ENCODE peak calls at places on chromosome 21, in four cellular contexts. N is A549, W is BJ, V is astrocyte of the spinal cord. O is an unnamed sample.

GRCh38 chr21:38798481-38798882 is 7.2 kb upstream of the ETS2 start:
- DNase-seq in N (peak; percentile 92), W (no peak), V (peak; percentile 70), O (no peak)

GRCh38 chr21:34204481-34205439 is 131.4 kb downstream of the MRPS6 start:
- DNase-seq in N (no peak), W (no peak), V (peak; percentile 35), O (no peak)

GRCh38 chr21:25561668-25562641 is 45.3 kb downstream of the MRPL39 start:
- DNase-seq in N (peak; percentile 2), W (peak; percentile 11), V (peak; percentile 87), O (no peak)

GRCh38 chr21:42388740-42389448 is 7.0 kb downstream of the TMPRSS3 start:
- DNase-seq in N (no peak), W (no peak), V (no peak), O (no peak)

GRCh38 chr21:15967661-15968060 is 237.9 kb downstream of the USP25 start:
- DNase-seq in N (no peak), W (no peak), V (peak; percentile 64), O (no peak)

GRCh38 chr21:34988625-34989024 is 60.5 kb downstream of the RUNX1 start:
- DNase-seq in N (no peak), W (no peak), V (no peak), O (no peak)

GRCh38 chr21:43812957-43813730 is 23.8 kb downstream of the RRP1 start:
- DNase-seq in N (no peak), W (no peak), V (no peak), O (no peak)

GRCh38 chr21:35050348-35051286 is 1.5 kb upstream of the RUNX1 start:
- DNase-seq in N (no peak), W (no peak), V (no peak), O (no peak)

GRCh38 chr21:42298657-42299056 is 16.6 kb downstream of the TFF3 start:
- DNase-seq in N (no peak), W (no peak), V (no peak), O (no peak)

GRCh38 chr21:33541105-33541711 is 709 bp downstream of the GART start:
- DNase-seq in N (peak; percentile 40), W (no peak), V (peak; percentile 29), O (no peak)

GRCh38 chr21:43775190-43775589 is 918 bp downstream of the CSTB start:
- DNase-seq in N (no peak), W (no peak), V (no peak), O (no peak)

GRCh38 chr21:42144679-42145568 is 73.8 kb downstream of the UMODL1 start:
- DNase-seq in N (no peak), W (no peak), V (no peak), O (no peak)

GRCh38 chr21:38831526-38832467 is 26.1 kb downstream of the ETS2 start:
- DNase-seq in N (peak; percentile 76), W (peak; percentile 93), V (peak; percentile 89), O (peak; percentile 90)

GRCh38 chr21:35922618-35923017 is 137.7 kb downstream of the SETD4 start:
- DNase-seq in N (no peak), W (no peak), V (peak; percentile 64), O (no peak)

GRCh38 chr21:24045775-24046215 is 1561.5 kb downstream of the MRPL39 start:
- DNase-seq in N (peak; percentile 11), W (no peak), V (peak; percentile 97), O (peak; percentile 82)

GRCh38 chr21:28674807-28675206 is 317.9 kb downstream of the LTN1 start:
- DNase-seq in N (no peak), W (no peak), V (no peak), O (no peak)

GRCh38 chr21:33539612-33540011 is 2.3 kb downstream of the GART start:
- DNase-seq in N (no peak), W (no peak), V (no peak), O (no peak)

GRCh38 chr21:44368711-44369446 is 15.5 kb downstream of the TRPM2 start:
- DNase-seq in N (no peak), W (no peak), V (no peak), O (no peak)

GRCh38 chr21:41359289-41359688 is 2.5 kb upstream of the MX2 start:
- DNase-seq in N (no peak), W (no peak), V (no peak), O (no peak)

GRCh38 chr21:14384453-14384852 is 1.5 kb upstream of the HSPA13 start:
- DNase-seq in N (no peak), W (no peak), V (no peak), O (no peak)

GRCh38 chr21:31752352-31752751 is 20.4 kb upstream of the SCAF4 start:
- DNase-seq in N (peak; percentile 4), W (no peak), V (no peak), O (no peak)

DNA sequence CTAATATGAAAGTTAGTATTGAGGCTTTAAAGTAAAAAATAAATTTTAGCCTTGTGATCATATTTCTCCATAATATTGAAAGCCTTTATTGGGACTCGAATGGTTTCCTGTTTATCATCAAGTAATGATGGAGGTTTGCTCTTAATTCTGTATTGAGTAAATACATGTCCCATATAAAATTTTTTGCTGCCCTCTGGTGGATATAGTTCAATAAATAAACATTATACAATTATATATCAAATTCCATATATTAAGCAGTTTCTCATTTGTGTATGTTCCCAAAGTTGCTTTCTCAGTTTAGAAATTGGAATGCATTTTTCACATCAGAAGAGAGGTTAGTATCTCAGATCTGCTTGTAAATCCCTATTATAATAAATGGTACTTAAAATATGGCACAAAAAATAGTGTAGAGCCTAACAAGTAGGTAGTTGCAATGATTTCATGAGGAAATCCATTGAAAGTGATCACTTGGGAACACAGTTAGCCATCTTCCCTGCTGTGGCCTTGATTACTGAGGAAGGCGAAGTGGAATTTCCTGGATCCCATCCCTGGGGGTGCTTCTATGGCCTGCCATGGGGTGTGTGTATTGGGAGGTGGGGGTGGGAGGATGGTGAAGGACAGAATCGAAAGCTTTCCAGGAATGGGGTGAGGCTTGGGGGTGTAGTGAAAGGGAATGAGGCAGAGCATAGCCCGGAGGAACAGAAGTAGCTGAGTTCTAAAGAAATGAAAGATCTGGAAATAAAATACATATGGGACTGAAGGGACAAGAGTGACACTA is 84.1 kb upstream of the C21orf91 start:
- DNase-seq in N (no peak), W (no peak), V (peak; percentile 65), O (no peak)
- TF ChIP-seq CTCF in N (no peak), W (no peak), V (no peak), O (no peak)

DNA sequence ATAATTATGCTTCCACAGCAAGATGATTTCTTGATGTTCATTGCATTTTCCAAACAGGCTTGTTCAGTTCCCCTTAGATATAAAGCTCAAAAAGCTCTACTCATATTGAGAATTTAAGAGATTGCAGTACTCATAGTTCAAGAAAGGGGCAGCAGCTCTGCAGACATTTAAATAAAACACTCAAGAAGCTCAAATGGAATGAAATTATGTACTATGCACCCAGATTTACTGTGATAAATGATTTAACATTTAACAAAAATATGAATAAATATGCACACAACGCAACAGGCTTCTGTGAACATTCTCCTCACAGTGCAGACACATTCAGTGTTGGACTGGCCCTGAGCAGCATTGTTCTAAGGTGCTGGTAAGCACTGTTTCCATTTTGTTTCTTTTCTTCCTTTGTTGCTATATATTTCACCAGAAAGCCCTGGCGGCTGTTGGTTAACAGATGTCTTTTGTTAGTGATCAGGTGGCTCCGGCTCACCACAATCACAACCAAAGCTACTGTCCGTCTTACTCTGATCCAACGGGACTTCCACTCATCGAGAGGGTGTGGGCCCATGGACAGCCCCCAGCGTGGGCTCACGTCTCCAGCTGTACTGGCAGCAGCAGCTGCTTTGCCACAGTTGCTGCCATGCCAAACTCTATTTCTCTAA is 1440.3 kb downstream of the NCAM2 start:
- DNase-seq in N (no peak), W (no peak), V (no peak), O (no peak)
- TF ChIP-seq CTCF in N (no peak), W (no peak), V (no peak), O (no peak)

GRCh38 chr21:37758997-37759396 is 157.3 kb downstream of the KCNJ6 start:
- DNase-seq in N (peak; percentile 48), W (no peak), V (peak; percentile 50), O (no peak)
- TF ChIP-seq CTCF in N (peak; percentile 38), W (peak; percentile 92), V (peak; percentile 87), O (peak; percentile 94)

GRCh38 chr21:26842976-26843911 is 2.0 kb downstream of the ADAMTS1 start:
- DNase-seq in N (peak; percentile 67), W (peak; percentile 70), V (peak; percentile 97), O (peak; percentile 84)
- TF ChIP-seq CTCF in N (no peak), W (no peak), V (peak; percentile 31), O (peak; percentile 59)

GRCh38 chr21:45444385-45444784 is 39.4 kb downstream of the COL18A1 start:
- DNase-seq in N (no peak), W (no peak), V (no peak), O (no peak)

GRCh38 chr21:45442276-45442675 is 37.3 kb downstream of the COL18A1 start:
- DNase-seq in N (no peak), W (no peak), V (no peak), O (no peak)

GRCh38 chr21:45441431-45442255 is 36.7 kb downstream of the COL18A1 start:
- DNase-seq in N (no peak), W (no peak), V (no peak), O (no peak)

GRCh38 chr21:45445369-45445768 is 40.4 kb downstream of the COL18A1 start:
- DNase-seq in N (no peak), W (no peak), V (no peak), O (no peak)

GRCh38 chr21:45443595-45444181 is 38.7 kb downstream of the COL18A1 start:
- DNase-seq in N (no peak), W (no peak), V (no peak), O (no peak)
- TF ChIP-seq CTCF in N (no peak), W (peak; percentile 18), V (peak; percentile 5), O (no peak)

GRCh38 chr21:21750124-21750825 is 752.1 kb downstream of the NCAM2 start:
- DNase-seq in N (no peak), W (no peak), V (no peak), O (no peak)

GRCh38 chr21:21751286-21751685 is 753.1 kb downstream of the NCAM2 start:
- DNase-seq in N (no peak), W (no peak), V (no peak), O (no peak)
- TF ChIP-seq CTCF in N (no peak), W (no peak), V (no peak), O (no peak)

GRCh38 chr21:21101911-21102310 is 103.7 kb downstream of the NCAM2 start:
- DNase-seq in N (no peak), W (no peak), V (peak; percentile 67), O (peak; percentile 29)
- TF ChIP-seq CTCF in N (no peak), W (no peak), V (peak; percentile 32), O (peak; percentile 37)

O was measured in AG04449.